ENCODE peak calls at places on chromosomes 3 and 15, in five cellular contexts. L is IMR-90, K is WERI-Rb-1, F is BJ, X is astrocyte. O is an unnamed sample. For H3K27me3, the result is how much of the 10 kb centered on the place peaks cover.

GRCh38 chr15:91912336-91912735 is 58.8 kb downstream of the SLCO3A1 start:
- DNase-seq in L (no peak), F (no peak), X (no peak), K (no peak), O (no peak)

GRCh38 chr15:27254016-27254415 is 283.0 kb downstream of the GABRG3 start:
- DNase-seq in F (no peak), K (no peak), X (no peak), L (no peak), O (no peak)

GRCh38 chr15:39585394-39585841 is 4.5 kb downstream of the THBS1 start:
- DNase-seq in L (peak), X (no peak), F (peak), K (no peak), O (no peak)

GRCh38 chr15:83305696-83306291 is 21.3 kb upstream of the BNC1 start:
- DNase-seq in K (peak), L (peak), X (peak), F (no peak), O (no peak)

GRCh38 chr3:110069641-110070538 is 732.5 kb upstream of the DPPA4 start:
- DNase-seq in L (peak), F (no peak), X (peak), K (no peak), O (peak)

GRCh38 chr3:52973806-52974205 is 72.1 kb downstream of the SFMBT1 start:
- DNase-seq in K (no peak), F (no peak), X (peak), L (peak), O (no peak)

GRCh38 chr3:185754920-185755319 is 69.9 kb downstream of the IGF2BP2 start:
- DNase-seq in K (no peak), F (no peak), L (no peak), X (no peak), O (no peak)

GRCh38 chr15:58770519-58770856 is 614 bp upstream of the MINDY2 start:
- DNase-seq in K (no peak), L (peak), F (no peak), X (peak), O (peak)

GRCh38 chr3:16999871-17000270 is 115.1 kb downstream of the PLCL2 start:
- DNase-seq in F (no peak), K (no peak), X (no peak), L (no peak), O (no peak)

DNA sequence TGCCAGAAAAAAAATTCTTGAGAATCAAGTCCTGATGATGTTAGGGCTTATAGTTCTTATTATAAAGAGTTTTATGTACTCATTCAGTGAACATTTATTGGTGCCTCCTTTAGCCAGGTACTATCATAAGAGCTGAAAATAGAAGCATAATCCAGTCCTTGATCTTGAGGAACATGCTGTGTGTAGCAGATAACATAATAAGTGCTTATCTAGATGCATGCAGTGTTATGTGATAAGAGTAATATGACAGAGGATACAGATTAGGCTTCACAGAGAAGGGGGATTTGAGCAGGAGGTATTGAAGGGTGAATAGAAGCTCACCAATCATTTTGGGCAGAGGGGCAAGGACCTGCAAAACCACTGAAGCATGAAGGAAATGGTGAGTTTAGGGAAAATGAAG is 1.1 kb downstream of the CCR2 start:
- DNase-seq in F (no peak), L (no peak), K (no peak), X (no peak), O (no peak)
- H3K27me3 ChIP-seq in F (under half), L (half or more), K (half or more), X (under half), O (under half)

DNA sequence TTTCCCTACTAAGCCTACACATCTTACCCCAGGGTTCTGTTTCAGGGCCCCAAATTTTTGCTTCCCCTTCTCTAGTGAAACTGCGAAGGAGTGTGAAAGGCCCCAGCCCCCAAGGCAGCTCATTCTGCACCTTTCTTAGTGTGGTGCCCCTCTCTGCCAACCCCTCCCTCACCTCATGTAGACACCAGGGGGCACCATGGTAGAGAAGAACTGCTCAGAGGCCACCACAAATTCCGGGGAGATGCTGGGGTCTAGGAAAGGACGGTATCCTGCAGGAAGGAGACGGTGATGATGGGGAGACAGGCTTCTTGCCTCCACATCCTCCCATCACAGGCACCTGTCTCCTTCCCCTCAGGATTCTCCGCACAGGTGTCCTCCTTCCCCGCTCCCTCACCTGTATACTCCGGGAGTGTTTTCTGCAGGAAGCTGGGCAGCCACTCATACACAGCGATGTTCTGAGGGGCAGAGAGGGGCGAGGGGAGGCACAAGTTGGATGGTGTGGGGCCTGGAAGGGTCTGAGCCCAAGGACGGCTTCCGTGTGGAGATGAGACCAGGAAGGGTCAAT is 3.6 kb downstream of the DUOX2 start:
- DNase-seq in K (no peak), L (no peak), X (no peak), F (no peak), O (no peak)
- H3K27me3 ChIP-seq in K (under half), L (half or more), X (half or more), F (under half), O (half or more)

GRCh38 chr15:61415617-61416120 is 186.6 kb upstream of the RORA start:
- DNase-seq in X (no peak), L (no peak), K (no peak), F (no peak), O (no peak)
- H3K27me3 ChIP-seq in X (under half), L (under half), K (under half), F (under half), O (under half)

GRCh38 chr3:79881431-79881830 is 113.6 kb upstream of the ROBO1 start:
- DNase-seq in X (peak), F (no peak), L (no peak), K (no peak), O (peak)

GRCh38 chr3:79886204-79886603 is 118.4 kb upstream of the ROBO1 start:
- DNase-seq in K (no peak), X (no peak), L (no peak), F (no peak), O (peak)

GRCh38 chr3:79887203-79887602 is 119.4 kb upstream of the ROBO1 start:
- DNase-seq in F (no peak), K (no peak), X (no peak), L (no peak), O (no peak)

DNA sequence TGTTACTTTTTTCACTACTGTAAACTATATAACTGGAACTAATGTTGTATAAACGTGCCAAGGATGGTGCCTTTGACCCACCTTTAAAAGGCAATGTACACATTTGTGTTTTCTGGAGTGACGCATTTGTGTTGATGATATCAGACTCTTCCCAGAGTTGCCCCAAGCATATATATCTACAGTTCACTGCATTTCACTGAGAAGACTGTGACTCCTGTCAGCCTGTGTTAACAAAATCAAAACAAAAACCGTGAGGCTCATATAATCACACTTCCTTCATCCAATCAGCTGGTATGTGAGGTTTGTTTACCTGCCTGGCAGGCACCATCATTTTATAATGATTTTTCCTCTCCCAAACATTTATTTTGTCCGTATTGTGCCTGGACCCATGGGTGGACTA is 117.6 kb upstream of the ROBO1 start:
- DNase-seq in K (no peak), X (no peak), L (no peak), F (no peak), O (no peak)
- H3K27me3 ChIP-seq in K (under half), X (under half), L (under half), F (under half), O (under half)

GRCh38 chr3:44001072-44001471 is 240.6 kb upstream of the TOPAZ1 start:
- DNase-seq in L (no peak), X (no peak), F (no peak), K (no peak), O (no peak)
- H3K27me3 ChIP-seq in L (half or more), X (under half), F (under half), K (half or more), O (under half)

DNA sequence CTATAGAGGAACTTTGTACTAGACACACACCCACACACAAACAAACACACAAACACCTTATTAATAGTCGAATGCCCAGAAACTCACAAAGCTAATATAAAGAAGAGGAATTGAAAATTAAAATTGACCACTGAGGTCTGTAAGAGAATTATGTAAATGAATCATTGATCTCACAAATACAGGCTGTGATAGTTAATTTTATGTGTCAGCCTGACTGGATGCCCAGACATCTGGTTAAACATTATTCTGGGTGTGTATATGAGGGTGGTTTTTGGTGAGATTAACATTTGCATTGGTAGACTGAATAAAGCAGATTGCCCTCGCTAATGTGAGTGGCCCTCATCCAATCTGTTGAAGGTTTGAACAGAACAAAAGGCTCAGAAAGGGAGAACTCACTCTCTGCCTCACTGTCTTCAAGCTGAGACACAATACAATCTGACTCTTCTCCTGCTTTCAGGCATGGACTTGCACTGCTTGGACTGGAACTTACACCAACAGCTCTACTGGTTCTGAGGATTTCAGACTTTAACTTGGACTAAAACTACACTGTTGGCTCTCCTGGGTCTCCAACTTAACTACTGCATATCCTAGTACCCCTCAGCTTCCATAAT is 199.4 kb upstream of the TTC14 start:
- DNase-seq in L (no peak), F (no peak), X (no peak), K (no peak), O (no peak)
- H3K27me3 ChIP-seq in L (under half), F (under half), X (under half), K (under half), O (under half)

GRCh38 chr3:13856006-13856405 is 23.9 kb downstream of the WNT7A start:
- DNase-seq in K (no peak), F (no peak), X (no peak), L (no peak), O (no peak)
- H3K27me3 ChIP-seq in K (half or more), F (under half), X (under half), L (under half), O (under half)

GRCh38 chr15:77734306-77734705 is 101.6 kb upstream of the LINGO1 start:
- DNase-seq in X (no peak), F (no peak), L (no peak), K (no peak), O (no peak)
- H3K27me3 ChIP-seq in X (under half), F (under half), L (half or more), K (under half), O (under half)

O was measured in brain microvascular endothelial cell.